ENCODE peak calls at places on chromosomes 13 and 19, in nine cellular contexts. U is BJ, O is astrocyte of the spinal cord, M is cardiac muscle cell, I is choroid plexus epithelial cell, V is breast epithelium, T is BE2C, N is bronchial epithelial cell, D is aorta. Z is an unnamed sample.

GRCh38 chr13:79468819-79469218 is 12.1 kb upstream of the NDFIP2 start:
- DNase-seq in U (no peak), O (no peak), M (no peak), I (no peak), V (no peak), T (no peak), N (no peak), D (no peak), Z (no peak)

GRCh38 chr13:29922281-29922821 is 71.9 kb upstream of the UBL3 start:
- DNase-seq in U (no peak), O (peak), M (peak), I (peak), V (no peak), T (no peak), N (peak), D (no peak), Z (peak)

GRCh38 chr13:102344410-102344809 is 57.4 kb downstream of the FGF14 start:
- DNase-seq in U (no peak), O (no peak), M (no peak), I (no peak), V (no peak), T (no peak), N (no peak), D (no peak), Z (no peak)

GRCh38 chr19:49425922-49426592 is 869 bp downstream of the GFY start:
- DNase-seq in U (no peak), O (no peak), M (no peak), I (no peak), V (no peak), T (peak), N (no peak), D (no peak), Z (no peak)

GRCh38 chr19:6473652-6474051 is 7.9 kb downstream of the DENND1C start:
- DNase-seq in U (no peak), O (no peak), M (no peak), I (no peak), V (no peak), T (no peak), N (no peak), D (no peak), Z (no peak)

GRCh38 chr19:16527971-16528521 is 14.2 kb downstream of the CHERP start:
- DNase-seq in U (no peak), O (no peak), M (peak), I (peak), V (no peak), T (peak), N (no peak), D (no peak), Z (no peak)

GRCh38 chr13:114263590-114263989 is 17.8 kb upstream of the UPF3A start:
- DNase-seq in U (no peak), O (no peak), M (no peak), I (no peak), V (no peak), T (no peak), N (no peak), D (no peak), Z (no peak)

GRCh38 chr19:49636230-49636932 is 3.6 kb downstream of the RRAS start:
- DNase-seq in U (no peak), O (no peak), M (no peak), I (no peak), V (no peak), T (no peak), N (no peak), D (no peak), Z (no peak)

GRCh38 chr13:98834254-98834960 is 81.9 kb upstream of the SLC15A1 start:
- DNase-seq in U (no peak), O (no peak), M (no peak), I (peak), V (no peak), T (no peak), N (peak), D (no peak), Z (no peak)

GRCh38 chr13:102277286-102277685 is 124.6 kb downstream of the FGF14 start:
- DNase-seq in U (no peak), O (no peak), M (peak), I (no peak), V (no peak), T (peak), N (no peak), D (no peak), Z (peak)

GRCh38 chr19:2623743-2624142 is 78.8 kb downstream of the GNG7 start:
- DNase-seq in U (no peak), O (no peak), M (no peak), I (no peak), V (no peak), T (no peak), N (no peak), D (no peak), Z (no peak)

GRCh38 chr13:20398459-20398858 is 127.2 kb downstream of the CRYL1 start:
- DNase-seq in U (no peak), O (no peak), M (no peak), I (no peak), V (no peak), T (no peak), N (no peak), D (no peak), Z (no peak)

GRCh38 chr19:39970674-39971379 is at the start of gene PSMC4:
- DNase-seq in U (peak), O (peak), M (peak), I (peak), V (peak), T (peak), N (peak), D (peak), Z (peak)

GRCh38 chr19:14544977-14545715 is 15.8 kb downstream of the TECR start:
- DNase-seq in U (no peak), O (no peak), M (no peak), I (peak), V (peak), T (no peak), N (no peak), D (no peak), Z (no peak)

GRCh38 chr13:59532405-59532804 is 631.3 kb downstream of the DIAPH3 start:
- DNase-seq in U (no peak), O (peak), M (no peak), I (peak), V (no peak), T (no peak), N (peak), D (no peak), Z (no peak)

GRCh38 chr13:95677564-95678386 is 836 bp downstream of the DNAJC3 start:
- DNase-seq in U (no peak), O (peak), M (peak), I (peak), V (no peak), T (no peak), N (peak), D (no peak), Z (peak)

GRCh38 chr13:99215466-99215865 is 14.8 kb downstream of the UBAC2 start:
- DNase-seq in U (no peak), O (no peak), M (no peak), I (no peak), V (no peak), T (no peak), N (no peak), D (no peak), Z (no peak)

GRCh38 chr19:39325778-39326680 is 5.4 kb upstream of the LRFN1 start:
- DNase-seq in U (no peak), O (no peak), M (no peak), I (no peak), V (no peak), T (peak), N (no peak), D (no peak), Z (no peak)

GRCh38 chr13:103009061-103009840 is 57.0 kb downstream of the SLC10A2 start:
- DNase-seq in U (peak), O (no peak), M (no peak), I (peak), V (no peak), T (no peak), N (no peak), D (no peak), Z (peak)

GRCh38 chr13:49759503-49759902 is 33.0 kb downstream of the KPNA3 start:
- DNase-seq in U (no peak), O (peak), M (peak), I (peak), V (no peak), T (no peak), N (no peak), D (no peak), Z (peak)

DNA sequence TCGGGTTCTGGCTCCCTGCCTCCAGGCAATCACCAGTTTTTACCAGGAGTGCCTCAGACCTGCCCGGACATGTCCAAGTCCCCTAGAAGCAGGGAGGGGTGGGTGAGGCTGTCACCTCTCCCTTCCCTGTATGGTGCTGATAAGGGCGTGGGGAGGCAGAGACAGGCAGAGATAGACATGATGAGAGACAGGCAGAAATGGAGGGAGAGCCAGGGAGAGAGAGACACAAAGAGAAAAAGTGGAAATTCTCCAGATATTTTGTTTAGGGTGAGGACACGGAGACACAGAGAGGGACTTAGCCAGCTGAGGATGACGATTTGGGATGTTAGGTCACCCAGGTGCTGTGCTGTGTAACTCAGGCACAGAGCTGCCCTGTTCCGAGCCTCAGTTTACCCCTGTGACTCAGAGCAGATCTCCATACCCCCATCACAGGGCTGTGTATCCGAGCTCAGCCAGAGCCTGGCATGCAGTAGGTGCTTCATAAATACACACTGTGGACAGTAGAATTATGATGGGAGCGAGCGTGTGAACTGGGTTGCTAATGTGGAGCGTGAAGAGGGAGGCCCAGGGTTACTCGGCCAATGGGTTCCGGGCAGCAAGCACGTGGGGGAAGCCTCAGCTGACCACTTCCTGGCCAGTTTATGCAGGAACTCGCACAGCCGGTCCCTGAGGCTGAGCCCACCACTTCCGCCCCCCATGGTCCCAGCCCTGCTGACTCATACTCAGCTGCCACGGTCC is 11.9 kb upstream of the GDF15 start:
- DNase-seq in U (peak), O (peak), M (peak), I (peak), V (peak), T (peak), N (peak), D (peak), Z (peak)
- H3K4me3 ChIP-seq in U (no peak), O (no peak), M (no peak), I (no peak), V (no peak), T (no peak), N (no peak), D (no peak), Z (no peak)

DNA sequence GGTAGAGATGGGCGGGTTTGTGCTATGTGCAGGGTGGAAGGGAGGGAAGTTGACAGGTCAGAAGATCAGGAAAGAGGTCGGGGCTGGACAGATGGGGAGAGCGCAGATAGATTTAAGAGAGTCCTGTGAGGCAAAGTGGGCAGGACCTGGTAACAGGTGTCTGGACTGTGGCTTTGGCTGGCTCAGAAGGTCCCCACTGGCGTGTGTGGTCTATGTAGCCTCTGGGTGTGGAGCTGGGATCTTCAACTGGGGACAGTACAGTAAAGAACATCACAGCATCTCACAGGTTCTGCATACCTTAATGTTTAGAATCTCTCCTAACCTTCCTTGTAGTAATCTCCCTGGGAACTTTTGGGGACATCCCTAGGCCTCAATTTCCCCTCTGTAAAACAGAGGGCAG is 17.7 kb downstream of the CKM start:
- DNase-seq in U (no peak), O (no peak), M (no peak), I (no peak), V (no peak), T (no peak), N (no peak), D (no peak), Z (no peak)
- H3K4me3 ChIP-seq in U (no peak), O (no peak), M (no peak), I (no peak), V (no peak), T (no peak), N (no peak), D (no peak), Z (no peak)

GRCh38 chr19:52585101-52585500 is 15.0 kb downstream of the ZNF701 start:
- DNase-seq in U (no peak), O (no peak), M (no peak), I (peak), V (no peak), T (no peak), N (no peak), D (no peak), Z (no peak)
- H3K4me3 ChIP-seq in U (no peak), O (peak), M (no peak), I (peak), V (peak), T (no peak), N (no peak), D (no peak), Z (no peak)

DNA sequence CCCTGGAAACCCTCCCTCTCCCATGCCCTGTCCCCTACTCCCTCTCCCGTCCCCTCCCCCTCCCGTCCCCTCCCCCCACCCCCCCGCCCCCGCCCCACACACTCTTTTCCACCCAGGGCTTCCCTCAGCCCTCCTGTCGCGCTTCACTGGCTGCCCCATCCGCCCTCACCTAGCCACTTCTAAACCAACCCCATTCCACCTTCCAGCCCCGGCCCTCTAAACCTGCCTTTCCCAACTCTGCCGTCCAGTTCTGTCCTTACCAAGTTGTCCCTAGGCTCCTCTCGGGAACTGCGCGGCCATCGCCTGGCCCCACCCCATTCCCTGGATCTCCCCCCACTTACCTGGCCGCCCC is 972 bp downstream of the RGL3 start:
- DNase-seq in U (no peak), O (no peak), M (no peak), I (no peak), V (no peak), T (no peak), N (no peak), D (no peak), Z (no peak)
- H3K4me3 ChIP-seq in U (peak), O (no peak), M (peak), I (no peak), V (peak), T (no peak), N (peak), D (no peak), Z (no peak)

GRCh38 chr19:12965812-12966135 is 3.6 kb upstream of the DAND5 start:
- DNase-seq in U (no peak), O (no peak), M (no peak), I (no peak), V (no peak), T (no peak), N (no peak), D (no peak), Z (no peak)
- H3K4me3 ChIP-seq in U (no peak), O (peak), M (peak), I (no peak), V (no peak), T (peak), N (no peak), D (no peak), Z (no peak)

GRCh38 chr19:48421548-48421947 is 24.2 kb upstream of the GRWD1 start:
- DNase-seq in U (no peak), O (no peak), M (no peak), I (no peak), V (no peak), T (no peak), N (no peak), D (no peak), Z (no peak)
- H3K4me3 ChIP-seq in U (no peak), O (no peak), M (no peak), I (no peak), V (no peak), T (no peak), N (no peak), D (no peak), Z (no peak)

GRCh38 chr19:31518216-31518615 is 169.0 kb upstream of the TSHZ3 start:
- DNase-seq in U (no peak), O (no peak), M (no peak), I (no peak), V (no peak), T (no peak), N (no peak), D (no peak), Z (no peak)
- H3K4me3 ChIP-seq in U (no peak), O (no peak), M (no peak), I (no peak), V (no peak), T (no peak), N (no peak), D (no peak), Z (no peak)